ENCODE peak calls at places on chromosomes 13 and 19, in nine cellular contexts. Y is CD4-positive, alpha-beta T cell; K is CD8-positive, alpha-beta memory T cell; W is breast epithelium; A is OCI-LY7; O is hypothalamus; X is ELF-1; P is T-helper 2 cell; T is stimulated activated CD4-positive, alpha-beta T cell treated with anti-CD3 and anti-CD28 coated beads, TNF-alpha, amount 100 ng/mL, for 1 hour. V is an unnamed sample.

GRCh38 chr13:43023244-43023931 is at the start of gene DNAJC15:
- DNase-seq in Y (peak; percentile 76), K (peak; percentile 88), W (peak; percentile 66), A (peak; percentile 27), O (peak; percentile 72), X (peak; percentile 96), P (peak; percentile 88), T (no peak), V (peak; percentile 15)

GRCh38 chr19:49746206-49746958 is 16.7 kb downstream of the TSKS start:
- DNase-seq in Y (no peak), K (peak; percentile 55), W (no peak), A (peak; percentile 91), O (peak; percentile 1), X (peak; percentile 99), P (peak; percentile 48), T (no peak), V (peak; percentile 100)

GRCh38 chr13:102035969-102036368 is 365.9 kb downstream of the FGF14 start:
- DNase-seq in Y (no peak), K (no peak), W (no peak), A (no peak), O (no peak), X (no peak), P (no peak), T (no peak), V (no peak)

GRCh38 chr13:100130930-100131511 is 42.1 kb downstream of the PCCA start:
- DNase-seq in Y (no peak), K (no peak), W (no peak), A (no peak), O (no peak), X (no peak), P (no peak), T (no peak), V (no peak)

GRCh38 chr13:38159710-38160109 is 189.9 kb upstream of the UFM1 start:
- DNase-seq in Y (no peak), K (no peak), W (no peak), A (no peak), O (no peak), X (no peak), P (no peak), T (no peak), V (no peak)

GRCh38 chr19:5623397-5624153 is 692 bp downstream of the SAFB start:
- DNase-seq in Y (no peak), K (no peak), W (no peak), A (peak; percentile 13), O (no peak), X (peak; percentile 12), P (peak; percentile 10), T (no peak), V (peak; percentile 51)

GRCh38 chr19:55069137-55069858 is 6.3 kb upstream of the RDH13 start:
- DNase-seq in Y (no peak), K (no peak), W (peak; percentile 92), A (no peak), O (no peak), X (peak; percentile 79), P (no peak), T (no peak), V (peak; percentile 73)

GRCh38 chr13:36353001-36353400 is 6.8 kb upstream of the SPART start:
- DNase-seq in Y (no peak), K (no peak), W (no peak), A (no peak), O (no peak), X (no peak), P (no peak), T (no peak), V (no peak)

GRCh38 chr13:23688336-23688735 is 118.1 kb downstream of the TNFRSF19 start:
- DNase-seq in Y (no peak), K (no peak), W (no peak), A (no peak), O (no peak), X (no peak), P (no peak), T (no peak), V (no peak)

GRCh38 chr19:28697308-28697707 is 515.6 kb downstream of the UQCRFS1 start:
- DNase-seq in Y (no peak), K (no peak), W (no peak), A (no peak), O (no peak), X (no peak), P (no peak), T (no peak), V (no peak)

GRCh38 chr19:10797541-10798256 is 38.3 kb downstream of the TMED1 start:
- DNase-seq in Y (peak; percentile 63), K (peak; percentile 93), W (no peak), A (no peak), O (no peak), X (no peak), P (peak; percentile 94), T (peak; percentile 72), V (no peak)

GRCh38 chr19:28313633-28314032 is 899.3 kb downstream of the UQCRFS1 start:
- DNase-seq in Y (no peak), K (no peak), W (no peak), A (no peak), O (no peak), X (no peak), P (no peak), T (no peak), V (no peak)

GRCh38 chr13:29676535-29676934 is 81.0 kb upstream of the SLC7A1 start:
- DNase-seq in Y (no peak), K (no peak), W (no peak), A (no peak), O (no peak), X (peak; percentile 40), P (no peak), T (no peak), V (no peak)

GRCh38 chr19:6718741-6719539 is 1.5 kb downstream of the C3 start:
- DNase-seq in Y (no peak), K (no peak), W (no peak), A (peak; percentile 86), O (peak; percentile 24), X (peak; percentile 87), P (peak; percentile 43), T (no peak), V (peak; percentile 99)

GRCh38 chr19:56084835-56085536 is 36.1 kb downstream of the ZNF787 start:
- DNase-seq in Y (no peak), K (no peak), W (no peak), A (no peak), O (no peak), X (no peak), P (no peak), T (no peak), V (no peak)

GRCh38 chr13:29498426-29499040 is 97.0 kb downstream of the SLC7A1 start:
- DNase-seq in Y (no peak), K (no peak), W (no peak), A (no peak), O (no peak), X (no peak), P (no peak), T (no peak), V (no peak)

GRCh38 chr13:111051041-111051440 is 64.1 kb upstream of the ARHGEF7 start:
- DNase-seq in Y (no peak), K (no peak), W (no peak), A (no peak), O (no peak), X (no peak), P (no peak), T (no peak), V (no peak)

GRCh38 chr13:39634956-39635355 is 20.5 kb upstream of the COG6 start:
- DNase-seq in Y (no peak), K (no peak), W (no peak), A (no peak), O (no peak), X (peak; percentile 17), P (no peak), T (no peak), V (no peak)

GRCh38 chr13:42474954-42475353 is 99.0 kb upstream of the TNFSF11 start:
- DNase-seq in Y (no peak), K (no peak), W (no peak), A (no peak), O (no peak), X (no peak), P (no peak), T (no peak), V (no peak)

GRCh38 chr19:55836340-55836739 is at the start of gene NLRP4:
- DNase-seq in Y (no peak), K (no peak), W (no peak), A (no peak), O (no peak), X (peak; percentile 1), P (no peak), T (no peak), V (peak; percentile 14)

GRCh38 chr13:64640002-64640401 is 2590.1 kb downstream of the PCDH9 start:
- DNase-seq in Y (no peak), K (no peak), W (no peak), A (no peak), O (no peak), X (no peak), P (no peak), T (no peak), V (no peak)

GRCh38 chr19:44447864-44448674 is at the start of gene ZNF229:
- DNase-seq in Y (peak; percentile 33), K (peak; percentile 72), W (peak; percentile 87), A (no peak), O (peak; percentile 65), X (peak; percentile 96), P (peak; percentile 84), T (peak; percentile 8), V (peak; percentile 73)

GRCh38 chr19:50817941-50818858 is 5.4 kb downstream of the KLK1 start:
- DNase-seq in Y (no peak), K (no peak), W (no peak), A (peak; percentile 71), O (no peak), X (peak; percentile 86), P (peak; percentile 45), T (no peak), V (peak; percentile 96)